ENCODE peak calls at places on chromosome 20, in four cellular contexts. B is SK-N-SH, T is MM.1S, L is Karpas-422. N is an unnamed sample. For H3K9me2 and H3K36me3, the result is how much of the 10 kb centered on the place peaks cover.

GRCh38 chr20:1854246-1854645 is 41.0 kb upstream of the SIRPA start:
- DNase-seq in B (no peak), T (no peak), L (no peak), N (no peak)

GRCh38 chr20:17530716-17531536 is at the start of gene BFSP1:
- DNase-seq in B (peak), T (peak), L (peak), N (peak)

GRCh38 chr20:2300420-2300819 is 4.6 kb downstream of the TGM3 start:
- DNase-seq in B (no peak), T (no peak), L (no peak), N (no peak)

GRCh38 chr20:14860410-14860814 is 523.0 kb upstream of the FLRT3 start:
- DNase-seq in B (no peak), T (no peak), L (no peak), N (no peak)

GRCh38 chr20:19368351-19368750 is 155.9 kb downstream of the SLC24A3 start:
- DNase-seq in B (no peak), T (no peak), L (no peak), N (no peak)

GRCh38 chr20:57698191-57698866 is 11.5 kb downstream of the PMEPA1 start:
- DNase-seq in B (peak), T (no peak), L (peak), N (peak)

GRCh38 chr20:52812231-52812847 is 159.8 kb upstream of the TSHZ2 start:
- DNase-seq in B (no peak), T (no peak), L (no peak), N (peak)

GRCh38 chr20:44215125-44215524 is 4.6 kb upstream of the OSER1 start:
- DNase-seq in B (peak), T (peak), L (peak), N (peak)

GRCh38 chr20:38842558-38842981 is 37.1 kb downstream of the PPP1R16B start:
- DNase-seq in B (no peak), T (peak), L (peak), N (no peak)

GRCh38 chr20:5864873-5865582 is 85.3 kb downstream of the TRMT6 start:
- DNase-seq in B (no peak), T (no peak), L (no peak), N (peak)

GRCh38 chr20:46894971-46895905 is 595 bp downstream of the EYA2 start:
- DNase-seq in B (no peak), T (no peak), L (no peak), N (peak)

GRCh38 chr20:32285621-32286334 is 8.3 kb downstream of the KIF3B start:
- DNase-seq in B (no peak), T (peak), L (peak), N (peak)

GRCh38 chr20:22536141-22536828 is 48.1 kb downstream of the FOXA2 start:
- DNase-seq in B (no peak), T (no peak), L (no peak), N (no peak)

GRCh38 chr20:17465236-17465635 is 65.9 kb downstream of the BFSP1 start:
- DNase-seq in B (no peak), T (no peak), L (no peak), N (no peak)

GRCh38 chr20:39974966-39975501 is 714.0 kb downstream of the MAFB start:
- DNase-seq in B (no peak), T (no peak), L (no peak), N (no peak)

GRCh38 chr20:6333110-6333509 is 210.3 kb upstream of the FERMT1 start:
- DNase-seq in B (no peak), T (no peak), L (no peak), N (no peak)

GRCh38 chr20:19757487-19757972 is 528 bp upstream of the RIN2 start:
- DNase-seq in B (peak), T (peak), L (no peak), N (peak)

GRCh38 chr20:11982289-11982957 is 64.7 kb downstream of the BTBD3 start:
- DNase-seq in B (no peak), T (no peak), L (no peak), N (no peak)

GRCh38 chr20:50344232-50345071 is 153.8 kb downstream of the CEBPB start:
- DNase-seq in B (no peak), T (no peak), L (peak), N (no peak)

GRCh38 chr20:45727044-45727443 is 4.9 kb downstream of the SPINT4 start:
- DNase-seq in B (no peak), T (no peak), L (no peak), N (peak)

GRCh38 chr20:34014878-34015277 is 21.2 kb downstream of the RALY start:
- DNase-seq in B (no peak), T (no peak), L (no peak), N (no peak)

GRCh38 chr20:41380551-41381262 is 14.1 kb upstream of the EMILIN3 start:
- DNase-seq in B (no peak), T (no peak), L (no peak), N (peak)

GRCh38 chr20:45857836-45858250 is 429 bp downstream of the ZSWIM3 start:
- DNase-seq in B (peak), T (peak), L (peak), N (peak)

GRCh38 chr20:47380481-47380880 is 24.0 kb upstream of the ZMYND8 start:
- DNase-seq in B (no peak), T (no peak), L (peak), N (no peak)

GRCh38 chr20:257419-257818 is at the start of gene DEFB132:
- DNase-seq in B (peak), T (no peak), L (no peak), N (no peak)

GRCh38 chr20:10448270-10449156 is 13.4 kb downstream of the SLX4IP start:
- DNase-seq in B (no peak), T (no peak), L (peak), N (peak)

GRCh38 chr20:57843941-57844625 is 134.3 kb upstream of the PMEPA1 start:
- DNase-seq in B (no peak), T (no peak), L (no peak), N (no peak)

GRCh38 chr20:55580475-55580874 is 424.8 kb downstream of the CBLN4 start:
- DNase-seq in B (no peak), T (no peak), L (no peak), N (no peak)

GRCh38 chr20:58127731-58128130 is 100.7 kb downstream of the ANKRD60 start:
- DNase-seq in B (no peak), T (no peak), L (no peak), N (peak)

GRCh38 chr20:41408986-41409385 is 42.4 kb upstream of the EMILIN3 start:
- DNase-seq in B (peak), T (peak), L (no peak), N (no peak)

GRCh38 chr20:57167971-57168693 is 98.3 kb downstream of the BMP7 start:
- DNase-seq in B (no peak), T (no peak), L (no peak), N (peak)

GRCh38 chr20:31740208-31740607 is 1.1 kb downstream of the TPX2 start:
- DNase-seq in B (peak), T (peak), L (peak), N (peak)

GRCh38 chr20:44883214-44883902 is 2.1 kb upstream of the YWHAB start:
- DNase-seq in B (no peak), T (no peak), L (no peak), N (no peak)

GRCh38 chr20:9215539-9215938 is 146.7 kb downstream of the PLCB4 start:
- DNase-seq in B (peak), T (no peak), L (peak), N (peak)

GRCh38 chr20:9225879-9226278 is 157.0 kb downstream of the PLCB4 start:
- DNase-seq in B (no peak), T (no peak), L (no peak), N (no peak)

GRCh38 chr20:9218412-9219001 is 149.6 kb downstream of the PLCB4 start:
- DNase-seq in B (no peak), T (no peak), L (no peak), N (peak)

GRCh38 chr20:9223296-9223695 is 154.4 kb downstream of the PLCB4 start:
- DNase-seq in B (no peak), T (peak), L (no peak), N (no peak)

DNA sequence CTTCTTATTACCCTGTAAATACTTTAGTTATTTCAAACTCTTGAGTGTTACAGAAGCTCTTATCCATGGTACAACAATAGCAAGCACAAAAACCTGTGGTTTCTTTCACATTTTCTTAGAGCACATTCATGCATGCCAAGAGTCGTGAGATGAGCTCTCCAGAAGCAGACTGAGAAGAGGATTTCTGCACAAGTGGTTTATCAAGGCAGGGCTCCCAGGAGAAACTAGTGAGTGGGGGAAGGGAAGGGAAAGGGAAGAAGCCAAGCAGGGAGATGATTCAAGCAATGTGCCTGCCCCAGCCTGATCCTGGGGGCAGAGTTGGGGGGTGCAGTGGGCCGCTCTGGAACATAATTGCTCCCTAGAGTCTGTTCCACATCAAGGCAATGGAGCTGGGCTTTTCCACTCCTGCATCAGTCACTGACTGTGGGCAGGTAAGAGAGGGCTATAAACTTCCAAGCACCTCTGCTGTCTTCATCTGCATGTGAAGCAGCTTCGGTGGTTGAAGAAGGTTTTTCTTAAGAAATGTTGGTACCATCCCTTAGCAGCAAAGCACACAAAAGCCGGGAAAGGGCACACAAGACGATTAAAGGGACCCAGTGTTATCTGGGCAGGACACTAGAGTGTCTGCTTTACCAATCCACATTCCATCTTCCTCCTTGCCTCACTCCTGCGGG is 152.1 kb downstream of the PLCB4 start:
- DNase-seq in B (no peak), T (no peak), L (no peak), N (peak)
- H3K9me2 ChIP-seq in B (under half), T (under half), L (under half), N (under half)

GRCh38 chr20:49286689-49287551 is 9.1 kb upstream of the ZNFX1 start:
- DNase-seq in B (no peak), T (no peak), L (no peak), N (peak)

GRCh38 chr20:49288784-49289696 is 11.2 kb upstream of the ZNFX1 start:
- DNase-seq in B (no peak), T (no peak), L (no peak), N (no peak)

GRCh38 chr20:49287555-49288249 is 9.8 kb upstream of the ZNFX1 start:
- DNase-seq in B (no peak), T (no peak), L (no peak), N (peak)

GRCh38 chr20:49285813-49286494 is 8.1 kb upstream of the ZNFX1 start:
- DNase-seq in B (no peak), T (no peak), L (no peak), N (no peak)

GRCh38 chr20:49288250-49288751 is 10.4 kb upstream of the ZNFX1 start:
- DNase-seq in B (no peak), T (no peak), L (no peak), N (no peak)
- H3K36me3 ChIP-seq in B (half or more), T (under half), L (half or more), N (half or more)

GRCh38 chr20:63254237-63254535 is at the start of gene NKAIN4:
- DNase-seq in B (peak), T (no peak), L (no peak), N (no peak)

GRCh38 chr20:63253065-63253437 is 1.2 kb downstream of the NKAIN4 start:
- DNase-seq in B (no peak), T (no peak), L (no peak), N (no peak)

GRCh38 chr20:63253438-63254236 is 626 bp downstream of the NKAIN4 start:
- DNase-seq in B (peak), T (no peak), L (no peak), N (peak)

GRCh38 chr20:63255911-63256704 is 1.8 kb upstream of the NKAIN4 start:
- DNase-seq in B (no peak), T (no peak), L (peak), N (no peak)

GRCh38 chr20:63254536-63255384 is 497 bp upstream of the NKAIN4 start:
- DNase-seq in B (no peak), T (no peak), L (no peak), N (no peak)
- H3K9ac ChIP-seq in B (no peak), T (no peak), L (no peak), N (no peak)

GRCh38 chr20:54324041-54324440 is 116.2 kb downstream of the PFDN4 start:
- DNase-seq in B (no peak), T (no peak), L (no peak), N (no peak)

GRCh38 chr20:54320148-54320607 is 112.3 kb downstream of the PFDN4 start:
- DNase-seq in B (no peak), T (no peak), L (no peak), N (peak)

GRCh38 chr20:54324652-54325285 is 116.9 kb downstream of the PFDN4 start:
- DNase-seq in B (no peak), T (no peak), L (no peak), N (no peak)

GRCh38 chr20:54321688-54322087 is 113.8 kb downstream of the PFDN4 start:
- DNase-seq in B (no peak), T (no peak), L (no peak), N (no peak)

GRCh38 chr20:54323227-54323734 is 115.4 kb downstream of the PFDN4 start:
- DNase-seq in B (no peak), T (no peak), L (no peak), N (peak)
- H3K9me2 ChIP-seq in B (under half), T (under half), L (under half), N (under half)

DNA sequence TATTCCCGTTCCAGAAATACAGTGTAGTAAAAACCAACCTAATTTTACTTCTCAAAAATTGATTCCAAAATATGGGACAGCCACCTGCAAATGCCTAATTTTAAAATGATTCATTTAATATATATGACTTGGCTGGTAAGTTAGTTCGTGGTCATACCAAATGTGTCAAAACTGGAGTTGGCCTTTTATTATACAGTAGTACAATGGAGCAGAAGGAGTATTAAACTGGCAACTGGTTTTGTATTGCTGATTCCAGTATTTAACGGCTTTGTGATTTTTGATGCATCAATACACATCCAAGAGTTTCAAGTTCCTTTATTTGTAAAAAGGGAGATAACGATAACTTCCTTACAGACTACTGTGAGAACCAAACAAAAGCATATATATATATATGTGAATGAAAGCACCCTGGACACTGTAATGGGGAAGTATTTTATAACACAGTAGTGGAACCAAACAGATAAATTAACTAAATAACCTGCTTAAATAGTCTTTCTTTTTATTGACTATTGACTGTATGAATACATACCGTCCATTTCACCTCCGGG is 24.8 kb downstream of the SAMHD1 start:
- DNase-seq in B (no peak), T (no peak), L (peak), N (no peak)
- H3K36me3 ChIP-seq in B (under half), T (under half), L (under half), N (under half)

GRCh38 chr20:59940129-59940955 is at the start of the genes FAM217B and PPP1R3D:
- DNase-seq in B (peak), T (peak), L (peak), N (peak)

GRCh38 chr20:59939879-59940128 is 301 bp downstream of the PPP1R3D start:
- DNase-seq in B (peak), T (no peak), L (no peak), N (peak)

GRCh38 chr20:59942245-59942644 is 2.1 kb downstream of the FAM217B start:
- DNase-seq in B (no peak), T (no peak), L (no peak), N (no peak)

GRCh38 chr20:59939052-59939878 is 840 bp downstream of the PPP1R3D start:
- DNase-seq in B (no peak), T (no peak), L (no peak), N (no peak)

DNA sequence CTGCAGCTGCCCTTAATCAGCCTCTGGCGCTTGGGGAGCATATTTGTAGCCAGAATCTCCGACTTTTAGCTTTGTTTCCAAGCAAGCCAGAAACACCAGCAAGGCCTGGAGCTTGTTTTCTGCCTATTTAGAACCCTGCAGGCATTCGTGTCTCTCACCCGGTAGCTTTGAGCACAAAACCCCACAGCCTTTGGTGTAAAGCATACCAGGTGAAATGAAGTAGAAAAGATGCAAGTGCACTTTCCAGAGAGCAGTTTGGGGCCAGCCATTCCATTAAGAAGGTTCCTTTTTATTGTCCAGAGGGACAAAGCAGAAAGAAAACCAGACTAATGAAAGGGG is 736 bp downstream of the FAM217B start:
- DNase-seq in B (no peak), T (no peak), L (no peak), N (no peak)
- H3K9ac ChIP-seq in B (peak), T (peak), L (peak), N (peak)